ENCODE peak calls at places on chromosomes 12 and 14, in seven cellular contexts. U, V, B, Z, A, Q and T are unnamed samples.

GRCh38 chr14:101472518-101472849 is 88.8 kb upstream of the DIO3 start:
- DNase-seq in V (no peak), A (no peak), U (no peak), Q (no peak), B (no peak), Z (no peak), T (no peak)

GRCh38 chr12:13631873-13632272 is 349.5 kb downstream of the GRIN2B start:
- DNase-seq in Q (no peak), V (no peak), Z (no peak), A (peak), U (no peak), B (no peak), T (no peak)

GRCh38 chr14:67515386-67516079 is 17.6 kb upstream of the PLEKHH1 start:
- DNase-seq in V (no peak), U (no peak), B (no peak), Q (no peak), Z (peak), A (no peak), T (no peak)

GRCh38 chr14:99896371-99896770 is 103.2 kb downstream of the EML1 start:
- DNase-seq in B (no peak), V (no peak), Q (no peak), U (no peak), A (no peak), Z (no peak), T (no peak)

GRCh38 chr12:51393676-51394545 is 2.7 kb upstream of the GALNT6 start:
- DNase-seq in A (no peak), Q (no peak), B (no peak), U (peak), Z (peak), V (no peak), T (peak)

GRCh38 chr12:128459067-128459466 is 192.1 kb downstream of the TMEM132C start:
- DNase-seq in B (no peak), A (no peak), Q (no peak), Z (no peak), V (no peak), U (no peak), T (no peak)

GRCh38 chr12:116037941-116038837 is 239.3 kb downstream of the MED13L start:
- DNase-seq in U (no peak), V (no peak), Q (no peak), A (no peak), B (no peak), Z (peak), T (peak)

GRCh38 chr14:105485720-105486332 is 860 bp upstream of the CRIP1 start:
- DNase-seq in A (no peak), U (no peak), V (no peak), Q (peak), Z (no peak), B (peak), T (no peak)

GRCh38 chr14:90388437-90388836 is 8.4 kb upstream of the CALM1 start:
- DNase-seq in A (no peak), V (peak), U (peak), Z (peak), B (peak), Q (no peak), T (peak)

GRCh38 chr12:67885370-67886169 is 103.7 kb upstream of the IFNG-AS1 start:
- DNase-seq in A (no peak), V (no peak), B (no peak), Q (no peak), Z (peak), U (no peak), T (peak)

GRCh38 chr14:100417466-100417865 is 94.3 kb downstream of the SLC25A47 start:
- DNase-seq in Q (peak), B (peak), A (no peak), U (peak), V (peak), Z (peak), T (peak)

GRCh38 chr12:47504775-47505446 is 200.9 kb downstream of the RPAP3 start:
- DNase-seq in V (no peak), Q (no peak), U (peak), A (no peak), B (no peak), Z (peak), T (peak)

GRCh38 chr14:30444451-30444850 is 114.5 kb upstream of the G2E3 start:
- DNase-seq in Z (no peak), U (no peak), A (no peak), B (no peak), Q (no peak), V (no peak), T (no peak)

GRCh38 chr14:63673882-63674497 is 32.3 kb upstream of the WDR89 start:
- DNase-seq in B (no peak), A (no peak), U (no peak), Q (no peak), V (no peak), Z (no peak), T (no peak)

GRCh38 chr14:75548544-75548943 is 26.3 kb downstream of the BATF start:
- DNase-seq in Z (no peak), V (no peak), U (no peak), B (no peak), Q (no peak), A (no peak), T (no peak)

GRCh38 chr12:116320839-116321238 is 43.3 kb upstream of the MED13L start:
- DNase-seq in Q (no peak), U (peak), Z (peak), B (no peak), A (no peak), V (no peak), T (peak)

GRCh38 chr12:10940389-10940788 is 1.3 kb upstream of the TAS2R14 start:
- DNase-seq in B (no peak), V (no peak), U (peak), Q (no peak), Z (peak), A (no peak), T (peak)

GRCh38 chr12:56126732-56127239 is 1.3 kb upstream of the ESYT1 start:
- DNase-seq in Q (no peak), Z (no peak), V (no peak), U (no peak), A (no peak), B (no peak), T (no peak)

GRCh38 chr12:52903855-52904508 is 894 bp downstream of the KRT8 start:
- DNase-seq in V (no peak), Z (peak), A (peak), U (peak), Q (peak), B (peak), T (peak)

GRCh38 chr14:50000215-50001145 is 107.6 kb downstream of the ARF6 start:
- DNase-seq in V (peak), B (peak), U (peak), Z (peak), A (no peak), Q (peak), T (peak)

GRCh38 chr14:36091096-36091495 is 85.4 kb downstream of the PTCSC3 start:
- DNase-seq in A (peak), V (peak), Q (no peak), U (peak), Z (peak), B (no peak), T (peak)

GRCh38 chr12:32995623-32996022 is 99.0 kb upstream of the PKP2 start:
- DNase-seq in A (no peak), Z (no peak), B (no peak), V (no peak), Q (no peak), U (peak), T (no peak)

GRCh38 chr12:85283560-85283959 is 3.5 kb downstream of the ALX1 start:
- DNase-seq in Z (no peak), A (no peak), B (no peak), V (no peak), U (no peak), Q (no peak), T (no peak)

GRCh38 chr14:74950795-74951442 is 4.5 kb downstream of the PGF start:
- DNase-seq in V (no peak), B (no peak), A (no peak), U (no peak), Q (no peak), Z (no peak), T (no peak)

DNA sequence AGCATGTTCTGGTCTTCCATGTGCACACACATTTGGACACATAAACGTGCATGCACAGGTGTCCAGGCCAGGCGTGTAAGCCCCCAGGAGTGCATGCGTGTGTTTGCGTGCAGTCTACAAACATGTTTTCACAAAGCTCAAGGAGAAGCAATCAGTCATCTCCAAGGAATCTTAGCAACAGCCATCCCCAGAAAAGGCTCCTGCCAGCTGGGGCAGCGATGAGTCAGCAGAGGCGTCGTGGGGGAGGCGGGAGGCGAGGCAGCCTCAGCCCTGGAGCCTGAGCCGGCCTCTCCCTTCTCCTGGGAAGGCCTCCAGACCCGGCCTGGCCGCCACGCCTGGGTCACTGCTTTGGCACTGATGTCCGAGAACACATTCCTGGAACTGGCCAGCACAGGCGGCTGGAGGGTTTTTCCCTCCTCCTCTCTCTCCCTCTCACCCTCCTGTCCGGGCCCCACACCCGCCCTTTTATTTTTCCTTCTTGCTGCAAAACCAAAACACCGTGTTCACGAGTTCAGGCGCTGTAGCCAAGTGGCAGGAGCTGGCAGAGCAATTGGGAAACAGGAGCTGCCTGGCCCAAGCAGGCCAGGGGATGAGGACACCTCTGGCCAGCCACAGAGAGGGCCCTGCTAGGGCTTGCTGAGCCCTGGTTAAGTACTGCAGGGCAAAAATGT is 92.7 kb downstream of the LRRC74A start:
- DNase-seq in B (peak), A (no peak), Q (peak), Z (peak), U (peak), V (peak), T (peak)
- H2AFZ ChIP-seq in B (peak), A (no peak), Q (no peak), Z (no peak), U (peak), V (no peak), T (peak)

DNA sequence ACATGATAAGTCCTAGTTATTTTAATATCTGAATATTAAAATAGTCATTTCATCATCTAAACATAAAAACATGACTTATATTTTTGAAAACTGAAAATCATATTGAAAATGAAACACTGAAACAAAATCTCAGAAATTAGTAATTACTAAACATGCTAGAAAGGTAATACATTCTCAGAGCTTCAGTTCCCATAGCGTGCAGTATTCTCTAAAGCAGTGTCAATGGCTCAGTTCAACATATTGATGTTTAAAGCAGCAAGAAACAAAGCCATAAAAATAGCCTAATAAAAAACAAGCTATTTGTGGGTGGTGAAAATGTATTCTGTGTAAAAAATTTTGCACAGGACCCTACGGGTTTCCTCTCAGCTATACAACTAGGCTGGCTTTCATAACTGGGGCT is 1337.4 kb downstream of the FSCB start:
- DNase-seq in B (no peak), Q (no peak), U (no peak), V (no peak), Z (no peak), A (no peak), T (no peak)
- H3K4me3 ChIP-seq in B (no peak), Q (no peak), U (no peak), V (no peak), Z (no peak), A (no peak), T (no peak)

DNA sequence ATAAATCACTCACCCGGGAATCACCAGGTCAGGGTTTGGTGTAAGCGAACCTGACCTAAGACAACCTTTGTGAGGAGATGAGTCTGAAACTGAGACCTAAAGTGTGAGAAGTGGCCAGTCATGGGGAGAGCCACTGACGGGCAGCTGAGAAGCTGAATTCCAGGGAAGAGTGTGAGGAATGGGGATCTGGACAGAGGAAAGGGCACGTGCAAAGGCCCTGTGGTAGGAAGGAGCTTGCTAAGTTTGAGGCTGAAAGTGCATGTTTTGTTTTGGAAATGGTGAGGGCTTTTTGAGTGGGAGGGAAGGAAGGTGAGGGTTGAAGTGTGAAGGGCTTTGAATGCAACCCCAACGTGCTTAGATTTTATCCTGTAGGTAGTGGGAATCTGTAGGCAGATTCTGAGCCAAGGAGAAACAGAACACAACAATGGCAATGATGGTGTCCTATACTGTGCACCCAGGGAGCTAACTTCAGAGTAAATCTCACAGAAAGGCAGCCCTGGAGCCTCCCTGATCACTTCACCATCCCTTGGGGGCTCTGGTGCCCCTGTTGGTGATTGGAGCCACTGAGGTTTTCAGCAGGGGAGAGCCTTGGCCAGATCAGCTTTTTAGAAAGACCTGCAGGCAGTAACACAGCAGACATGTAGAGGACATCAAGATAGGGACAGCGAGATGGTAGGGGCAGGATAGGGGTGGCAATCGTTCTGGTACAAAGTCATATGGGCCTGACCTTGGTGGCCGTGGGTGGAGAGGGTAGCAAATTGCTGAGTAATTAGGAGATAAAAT is 37.5 kb upstream of the CHGA start:
- DNase-seq in Z (no peak), Q (peak), B (no peak), V (no peak), U (no peak), A (no peak), T (no peak)
- TF ChIP-seq CTCF in Z (no peak), Q (no peak), B (no peak), V (no peak), U (no peak), A (no peak), T (no peak)

GRCh38 chr12:69334138-69334537 is 14.0 kb upstream of the LYZ start:
- DNase-seq in U (no peak), V (no peak), Z (no peak), A (no peak), Q (no peak), B (no peak), T (no peak)

GRCh38 chr12:69339999-69340398 is 8.2 kb upstream of the LYZ start:
- DNase-seq in B (no peak), Z (no peak), A (no peak), U (no peak), V (no peak), Q (no peak), T (no peak)

GRCh38 chr12:69338120-69338859 is 9.9 kb upstream of the LYZ start:
- DNase-seq in V (no peak), Z (no peak), Q (no peak), U (no peak), A (no peak), B (no peak), T (no peak)

GRCh38 chr12:69341328-69341727 is 6.9 kb upstream of the LYZ start:
- DNase-seq in U (peak), V (no peak), A (no peak), Q (no peak), Z (peak), B (no peak), T (peak)

DNA sequence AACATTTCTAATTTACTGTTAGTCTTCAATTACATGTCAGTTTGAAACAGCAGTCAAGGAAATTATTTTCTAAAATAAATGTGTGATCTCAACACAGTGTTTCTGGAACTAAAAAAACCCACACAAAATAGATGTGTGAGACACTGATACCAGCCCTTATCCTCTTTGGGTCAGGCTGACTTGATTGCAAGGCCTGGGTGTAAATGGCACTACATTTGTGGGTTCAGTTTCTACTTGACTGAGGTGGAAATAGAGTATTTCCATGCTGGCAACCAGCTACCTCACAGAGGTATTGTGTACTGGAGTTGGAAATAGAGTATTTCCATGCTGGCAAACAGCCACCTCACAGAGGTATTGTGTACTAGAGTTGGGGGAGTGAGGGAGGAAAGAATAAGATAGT is 10.9 kb upstream of the LYZ start:
- DNase-seq in A (no peak), V (no peak), B (no peak), Z (no peak), Q (no peak), U (no peak), T (no peak)
- H2AFZ ChIP-seq in A (no peak), V (no peak), B (no peak), Z (no peak), Q (no peak), U (no peak), T (no peak)

GRCh38 chr12:6553051-6553868 is 2.6 kb downstream of the IFFO1 start:
- DNase-seq in U (no peak), Z (peak), V (no peak), Q (no peak), A (no peak), B (no peak), T (peak)
- H3K4me3 ChIP-seq in U (no peak), Z (peak), V (no peak), Q (peak), A (peak), B (peak), T (peak)

DNA sequence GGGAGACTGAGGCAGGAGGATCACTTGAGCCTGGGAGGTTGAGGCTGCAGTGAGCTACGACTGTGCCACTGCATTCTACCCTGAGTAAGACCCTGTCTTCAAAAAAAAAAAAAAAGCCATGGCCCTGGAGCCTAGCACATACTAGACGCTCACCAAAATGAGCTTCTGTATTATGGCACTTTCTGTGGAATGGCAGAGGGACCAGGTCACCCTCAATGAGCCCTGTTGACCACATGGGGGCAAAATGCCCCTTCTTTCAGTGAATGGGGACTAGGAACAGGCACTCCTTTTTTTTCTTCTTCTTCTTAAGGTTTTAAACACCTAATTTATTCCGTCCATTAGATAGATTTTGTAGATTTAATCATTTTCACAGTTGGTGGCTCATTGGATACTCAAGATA is 50.5 kb downstream of the FAM222A start:
- DNase-seq in Z (no peak), B (peak), A (no peak), V (no peak), Q (peak), U (no peak), T (no peak)
- TF ChIP-seq CTCF in Z (no peak), B (peak), A (no peak), V (peak), Q (peak), U (no peak), T (no peak)

GRCh38 chr12:148676-149416 is 65.1 kb downstream of the SLC6A12 start:
- DNase-seq in V (no peak), Q (no peak), A (no peak), B (no peak), U (peak), Z (no peak), T (no peak)

GRCh38 chr12:143964-144649 is 69.8 kb downstream of the SLC6A12 start:
- DNase-seq in V (no peak), A (no peak), U (no peak), Z (peak), B (peak), Q (no peak), T (peak)

GRCh38 chr12:147242-147641 is 66.7 kb downstream of the SLC6A12 start:
- DNase-seq in A (no peak), U (no peak), B (no peak), Z (no peak), V (no peak), Q (no peak), T (no peak)

GRCh38 chr12:145369-145960 is 68.5 kb downstream of the SLC6A12 start:
- DNase-seq in U (no peak), Q (no peak), A (no peak), B (no peak), Z (no peak), V (no peak), T (no peak)

GRCh38 chr12:144650-145284 is 69.2 kb downstream of the SLC6A12 start:
- DNase-seq in Q (no peak), A (no peak), V (no peak), B (no peak), U (no peak), Z (no peak), T (no peak)
- H2AFZ ChIP-seq in Q (no peak), A (no peak), V (no peak), B (peak), U (no peak), Z (no peak), T (peak)

GRCh38 chr14:93085916-93086315 is 29.8 kb downstream of the ITPK1 start:
- DNase-seq in A (no peak), V (no peak), Z (peak), B (peak), U (peak), Q (no peak), T (peak)
- H3K4me3 ChIP-seq in A (peak), V (no peak), Z (no peak), B (no peak), U (no peak), Q (no peak), T (no peak)

GRCh38 chr12:121230538-121230907 is 20.6 kb downstream of the P2RX4 start:
- DNase-seq in V (no peak), B (no peak), Q (no peak), A (no peak), U (no peak), Z (no peak), T (no peak)
- TF ChIP-seq CTCF in V (no peak), B (no peak), Q (no peak), A (no peak), U (no peak), Z (no peak), T (no peak)